ENCODE peak calls at places on chromosomes 5 and 9, in ten cellular contexts. One of them, this sample, is unnamed.

GRCh38 chr9:21294904-21295538 is 10.1 kb downstream of the IFNA5 start:
- DNase-seq in activated effector memory CD4-positive, alpha-beta T cell treated with Interleukin-2 at 50 U/mL for 16 hours: no peak
- DNase-seq in mucosa of descending colon: no peak
- DNase-seq in mammary epithelial cell: no peak
- DNase-seq in RPMI7951: no peak
- DNase-seq in endothelial cell: no peak
- DNase-seq in Ammon's horn: no peak
- DNase-seq in activated naive CD8-positive, alpha-beta T cell treated with anti-CD3 and anti-CD28 coated beads for 36 hours: peak; percentile 6
- DNase-seq in left ventricle myocardium superior: no peak
- DNase-seq in stomach: no peak
- DNase-seq in this sample: no peak

GRCh38 chr5:123089971-123090640 is 1.1 kb downstream of the PRDM6 start:
- DNase-seq in RPMI7951: no peak
- DNase-seq in left ventricle myocardium superior: peak; percentile 53
- DNase-seq in mucosa of descending colon: no peak
- DNase-seq in Ammon's horn: no peak
- DNase-seq in endothelial cell: peak; percentile 57
- DNase-seq in activated naive CD8-positive, alpha-beta T cell treated with anti-CD3 and anti-CD28 coated beads for 36 hours: no peak
- DNase-seq in stomach: no peak
- DNase-seq in mammary epithelial cell: no peak
- DNase-seq in activated effector memory CD4-positive, alpha-beta T cell treated with Interleukin-2 at 50 U/mL for 16 hours: no peak
- DNase-seq in this sample: no peak

GRCh38 chr9:111481885-111482636 is 2.1 kb downstream of the ECPAS start:
- DNase-seq in endothelial cell: no peak
- DNase-seq in left ventricle myocardium superior: no peak
- DNase-seq in mucosa of descending colon: no peak
- DNase-seq in activated naive CD8-positive, alpha-beta T cell treated with anti-CD3 and anti-CD28 coated beads for 36 hours: no peak
- DNase-seq in activated effector memory CD4-positive, alpha-beta T cell treated with Interleukin-2 at 50 U/mL for 16 hours: no peak
- DNase-seq in mammary epithelial cell: peak; percentile 8
- DNase-seq in Ammon's horn: no peak
- DNase-seq in stomach: no peak
- DNase-seq in RPMI7951: peak; percentile 41
- DNase-seq in this sample: peak; percentile 32

GRCh38 chr9:14547245-14548060 is 145.8 kb downstream of the ZDHHC21 start:
- DNase-seq in RPMI7951: no peak
- DNase-seq in Ammon's horn: no peak
- DNase-seq in activated effector memory CD4-positive, alpha-beta T cell treated with Interleukin-2 at 50 U/mL for 16 hours: no peak
- DNase-seq in mucosa of descending colon: no peak
- DNase-seq in mammary epithelial cell: no peak
- DNase-seq in endothelial cell: peak; percentile 15
- DNase-seq in stomach: no peak
- DNase-seq in activated naive CD8-positive, alpha-beta T cell treated with anti-CD3 and anti-CD28 coated beads for 36 hours: no peak
- DNase-seq in left ventricle myocardium superior: no peak
- DNase-seq in this sample: no peak

GRCh38 chr9:78213696-78214095 is 22.2 kb upstream of the CEP78 start:
- DNase-seq in mammary epithelial cell: peak; percentile 16
- DNase-seq in activated naive CD8-positive, alpha-beta T cell treated with anti-CD3 and anti-CD28 coated beads for 36 hours: no peak
- DNase-seq in activated effector memory CD4-positive, alpha-beta T cell treated with Interleukin-2 at 50 U/mL for 16 hours: no peak
- DNase-seq in left ventricle myocardium superior: no peak
- DNase-seq in RPMI7951: peak; percentile 25
- DNase-seq in stomach: no peak
- DNase-seq in Ammon's horn: peak; percentile 84
- DNase-seq in mucosa of descending colon: no peak
- DNase-seq in endothelial cell: no peak
- DNase-seq in this sample: no peak

GRCh38 chr5:67377651-67378050 is 181.1 kb upstream of the CD180 start:
- DNase-seq in mucosa of descending colon: no peak
- DNase-seq in endothelial cell: no peak
- DNase-seq in left ventricle myocardium superior: no peak
- DNase-seq in RPMI7951: peak; percentile 39
- DNase-seq in activated naive CD8-positive, alpha-beta T cell treated with anti-CD3 and anti-CD28 coated beads for 36 hours: no peak
- DNase-seq in stomach: no peak
- DNase-seq in Ammon's horn: no peak
- DNase-seq in mammary epithelial cell: peak; percentile 26
- DNase-seq in activated effector memory CD4-positive, alpha-beta T cell treated with Interleukin-2 at 50 U/mL for 16 hours: no peak
- DNase-seq in this sample: no peak

GRCh38 chr5:109753279-109753678 is 63.6 kb downstream of the MAN2A1 start:
- DNase-seq in mammary epithelial cell: no peak
- DNase-seq in mucosa of descending colon: no peak
- DNase-seq in Ammon's horn: no peak
- DNase-seq in RPMI7951: no peak
- DNase-seq in activated effector memory CD4-positive, alpha-beta T cell treated with Interleukin-2 at 50 U/mL for 16 hours: no peak
- DNase-seq in stomach: no peak
- DNase-seq in endothelial cell: no peak
- DNase-seq in left ventricle myocardium superior: no peak
- DNase-seq in activated naive CD8-positive, alpha-beta T cell treated with anti-CD3 and anti-CD28 coated beads for 36 hours: no peak
- DNase-seq in this sample: no peak

GRCh38 chr9:72294952-72295351 is 70.1 kb downstream of the ZFAND5 start:
- DNase-seq in endothelial cell: no peak
- DNase-seq in left ventricle myocardium superior: no peak
- DNase-seq in mammary epithelial cell: no peak
- DNase-seq in stomach: peak; percentile 31
- DNase-seq in mucosa of descending colon: no peak
- DNase-seq in activated naive CD8-positive, alpha-beta T cell treated with anti-CD3 and anti-CD28 coated beads for 36 hours: no peak
- DNase-seq in Ammon's horn: no peak
- DNase-seq in RPMI7951: no peak
- DNase-seq in activated effector memory CD4-positive, alpha-beta T cell treated with Interleukin-2 at 50 U/mL for 16 hours: no peak
- DNase-seq in this sample: no peak

GRCh38 chr5:4022056-4022670 is 426.5 kb downstream of the IRX1 start:
- DNase-seq in RPMI7951: no peak
- DNase-seq in Ammon's horn: no peak
- DNase-seq in endothelial cell: no peak
- DNase-seq in activated effector memory CD4-positive, alpha-beta T cell treated with Interleukin-2 at 50 U/mL for 16 hours: no peak
- DNase-seq in activated naive CD8-positive, alpha-beta T cell treated with anti-CD3 and anti-CD28 coated beads for 36 hours: no peak
- DNase-seq in mucosa of descending colon: no peak
- DNase-seq in stomach: no peak
- DNase-seq in left ventricle myocardium superior: no peak
- DNase-seq in mammary epithelial cell: no peak
- DNase-seq in this sample: no peak

GRCh38 chr5:37810311-37810710 is 29.5 kb downstream of the GDNF start:
- DNase-seq in stomach: no peak
- DNase-seq in Ammon's horn: no peak
- DNase-seq in mucosa of descending colon: no peak
- DNase-seq in activated naive CD8-positive, alpha-beta T cell treated with anti-CD3 and anti-CD28 coated beads for 36 hours: no peak
- DNase-seq in activated effector memory CD4-positive, alpha-beta T cell treated with Interleukin-2 at 50 U/mL for 16 hours: no peak
- DNase-seq in endothelial cell: no peak
- DNase-seq in mammary epithelial cell: peak; percentile 16
- DNase-seq in RPMI7951: peak; percentile 85
- DNase-seq in left ventricle myocardium superior: no peak
- DNase-seq in this sample: no peak

GRCh38 chr5:31023105-31023504 is 170.4 kb upstream of the CDH6 start:
- DNase-seq in stomach: no peak
- DNase-seq in activated effector memory CD4-positive, alpha-beta T cell treated with Interleukin-2 at 50 U/mL for 16 hours: no peak
- DNase-seq in endothelial cell: no peak
- DNase-seq in RPMI7951: no peak
- DNase-seq in left ventricle myocardium superior: no peak
- DNase-seq in Ammon's horn: no peak
- DNase-seq in mammary epithelial cell: no peak
- DNase-seq in activated naive CD8-positive, alpha-beta T cell treated with anti-CD3 and anti-CD28 coated beads for 36 hours: no peak
- DNase-seq in mucosa of descending colon: no peak
- DNase-seq in this sample: no peak

GRCh38 chr5:168364738-168365550 is 73.5 kb downstream of the WWC1 start:
- DNase-seq in Ammon's horn: peak; percentile 47
- DNase-seq in RPMI7951: peak; percentile 12
- DNase-seq in endothelial cell: peak; percentile 21
- DNase-seq in activated naive CD8-positive, alpha-beta T cell treated with anti-CD3 and anti-CD28 coated beads for 36 hours: no peak
- DNase-seq in activated effector memory CD4-positive, alpha-beta T cell treated with Interleukin-2 at 50 U/mL for 16 hours: no peak
- DNase-seq in left ventricle myocardium superior: no peak
- DNase-seq in stomach: peak; percentile 56
- DNase-seq in mucosa of descending colon: no peak
- DNase-seq in mammary epithelial cell: peak; percentile 60
- DNase-seq in this sample: no peak

GRCh38 chr9:113649054-113649453 is 185.5 kb downstream of the RGS3 start:
- DNase-seq in stomach: no peak
- DNase-seq in activated effector memory CD4-positive, alpha-beta T cell treated with Interleukin-2 at 50 U/mL for 16 hours: no peak
- DNase-seq in activated naive CD8-positive, alpha-beta T cell treated with anti-CD3 and anti-CD28 coated beads for 36 hours: no peak
- DNase-seq in left ventricle myocardium superior: peak; percentile 91
- DNase-seq in endothelial cell: no peak
- DNase-seq in Ammon's horn: peak; percentile 95
- DNase-seq in RPMI7951: peak; percentile 97
- DNase-seq in mucosa of descending colon: no peak
- DNase-seq in mammary epithelial cell: no peak
- DNase-seq in this sample: no peak

GRCh38 chr5:139664727-139665351 is 16.7 kb downstream of the CXXC5 start:
- DNase-seq in RPMI7951: no peak
- DNase-seq in mammary epithelial cell: no peak
- DNase-seq in left ventricle myocardium superior: peak; percentile 70
- DNase-seq in stomach: no peak
- DNase-seq in mucosa of descending colon: no peak
- DNase-seq in Ammon's horn: peak; percentile 80
- DNase-seq in activated naive CD8-positive, alpha-beta T cell treated with anti-CD3 and anti-CD28 coated beads for 36 hours: no peak
- DNase-seq in activated effector memory CD4-positive, alpha-beta T cell treated with Interleukin-2 at 50 U/mL for 16 hours: no peak
- DNase-seq in endothelial cell: no peak
- DNase-seq in this sample: no peak

GRCh38 chr9:33750307-33750838 is 45.0 kb upstream of the PRSS3 start:
- DNase-seq in stomach: peak; percentile 41
- DNase-seq in left ventricle myocardium superior: peak; percentile 38
- DNase-seq in mammary epithelial cell: no peak
- DNase-seq in mucosa of descending colon: peak; percentile 73
- DNase-seq in Ammon's horn: no peak
- DNase-seq in RPMI7951: peak; percentile 16
- DNase-seq in endothelial cell: peak; percentile 9
- DNase-seq in activated effector memory CD4-positive, alpha-beta T cell treated with Interleukin-2 at 50 U/mL for 16 hours: no peak
- DNase-seq in activated naive CD8-positive, alpha-beta T cell treated with anti-CD3 and anti-CD28 coated beads for 36 hours: no peak
- DNase-seq in this sample: no peak

GRCh38 chr5:82560546-82560945 is 282.4 kb upstream of the RPS23 start:
- DNase-seq in mammary epithelial cell: no peak
- DNase-seq in mucosa of descending colon: no peak
- DNase-seq in activated naive CD8-positive, alpha-beta T cell treated with anti-CD3 and anti-CD28 coated beads for 36 hours: no peak
- DNase-seq in left ventricle myocardium superior: no peak
- DNase-seq in RPMI7951: no peak
- DNase-seq in stomach: no peak
- DNase-seq in activated effector memory CD4-positive, alpha-beta T cell treated with Interleukin-2 at 50 U/mL for 16 hours: no peak
- DNase-seq in endothelial cell: no peak
- DNase-seq in Ammon's horn: no peak
- DNase-seq in this sample: no peak